ENCODE peak calls at places on chromosomes 11 and 22, in eight cellular contexts. One of them, this sample, is unnamed.

GRCh38 chr11:65419773-65420481 is 2.7 kb upstream of the NEAT1 start:
- DNase-seq in choroid plexus epithelial cell: peak
- DNase-seq in AG04450: no peak
- DNase-seq in activated CD4-positive, alpha-beta T cell treated with anti-CD3 and anti-CD28 coated beads, Interleukin-2, amount 50 U/mL, for 1 hour: peak
- DNase-seq in GM04504: peak
- DNase-seq in NCI-H2081 treated with DMSO at 0.1 percent for 48 hours: no peak
- DNase-seq in progenitor cell of endocrine pancreas: no peak
- DNase-seq in GM04503: peak
- DNase-seq in this sample: peak

GRCh38 chr22:50085211-50085999 is at the start of gene MLC1:
- DNase-seq in choroid plexus epithelial cell: no peak
- DNase-seq in AG04450: no peak
- DNase-seq in activated CD4-positive, alpha-beta T cell treated with anti-CD3 and anti-CD28 coated beads, Interleukin-2, amount 50 U/mL, for 1 hour: no peak
- DNase-seq in GM04504: no peak
- DNase-seq in NCI-H2081 treated with DMSO at 0.1 percent for 48 hours: no peak
- DNase-seq in progenitor cell of endocrine pancreas: no peak
- DNase-seq in GM04503: no peak
- DNase-seq in this sample: no peak

GRCh38 chr11:66328036-66328306 is 8.3 kb downstream of the RIN1 start:
- DNase-seq in choroid plexus epithelial cell: no peak
- DNase-seq in AG04450: no peak
- DNase-seq in activated CD4-positive, alpha-beta T cell treated with anti-CD3 and anti-CD28 coated beads, Interleukin-2, amount 50 U/mL, for 1 hour: no peak
- DNase-seq in GM04504: no peak
- DNase-seq in NCI-H2081 treated with DMSO at 0.1 percent for 48 hours: no peak
- DNase-seq in progenitor cell of endocrine pancreas: no peak
- DNase-seq in GM04503: no peak
- DNase-seq in this sample: no peak

GRCh38 chr22:46618104-46618647 is 2.0 kb upstream of the GRAMD4 start:
- DNase-seq in choroid plexus epithelial cell: no peak
- DNase-seq in AG04450: no peak
- DNase-seq in activated CD4-positive, alpha-beta T cell treated with anti-CD3 and anti-CD28 coated beads, Interleukin-2, amount 50 U/mL, for 1 hour: no peak
- DNase-seq in GM04504: no peak
- DNase-seq in NCI-H2081 treated with DMSO at 0.1 percent for 48 hours: no peak
- DNase-seq in progenitor cell of endocrine pancreas: no peak
- DNase-seq in GM04503: no peak
- DNase-seq in this sample: no peak

GRCh38 chr22:35330258-35330861 is 30.7 kb downstream of the TOM1 start:
- DNase-seq in choroid plexus epithelial cell: peak
- DNase-seq in AG04450: peak
- DNase-seq in activated CD4-positive, alpha-beta T cell treated with anti-CD3 and anti-CD28 coated beads, Interleukin-2, amount 50 U/mL, for 1 hour: peak
- DNase-seq in GM04504: peak
- DNase-seq in NCI-H2081 treated with DMSO at 0.1 percent for 48 hours: no peak
- DNase-seq in progenitor cell of endocrine pancreas: no peak
- DNase-seq in GM04503: peak
- DNase-seq in this sample: no peak

GRCh38 chr22:20181194-20181931 is 30.5 kb upstream of the CCDC188 start:
- DNase-seq in choroid plexus epithelial cell: no peak
- DNase-seq in AG04450: no peak
- DNase-seq in activated CD4-positive, alpha-beta T cell treated with anti-CD3 and anti-CD28 coated beads, Interleukin-2, amount 50 U/mL, for 1 hour: no peak
- DNase-seq in GM04504: no peak
- DNase-seq in NCI-H2081 treated with DMSO at 0.1 percent for 48 hours: no peak
- DNase-seq in progenitor cell of endocrine pancreas: no peak
- DNase-seq in GM04503: no peak
- DNase-seq in this sample: no peak

GRCh38 chr11:83306385-83307080 is 20.4 kb upstream of the CCDC90B start:
- DNase-seq in choroid plexus epithelial cell: no peak
- DNase-seq in AG04450: no peak
- DNase-seq in activated CD4-positive, alpha-beta T cell treated with anti-CD3 and anti-CD28 coated beads, Interleukin-2, amount 50 U/mL, for 1 hour: no peak
- DNase-seq in GM04504: no peak
- DNase-seq in NCI-H2081 treated with DMSO at 0.1 percent for 48 hours: no peak
- DNase-seq in progenitor cell of endocrine pancreas: no peak
- DNase-seq in GM04503: no peak
- DNase-seq in this sample: no peak

GRCh38 chr11:109644158-109644557 is 222.2 kb downstream of the C11orf87 start:
- DNase-seq in choroid plexus epithelial cell: peak
- DNase-seq in AG04450: no peak
- DNase-seq in activated CD4-positive, alpha-beta T cell treated with anti-CD3 and anti-CD28 coated beads, Interleukin-2, amount 50 U/mL, for 1 hour: no peak
- DNase-seq in GM04504: peak
- DNase-seq in NCI-H2081 treated with DMSO at 0.1 percent for 48 hours: peak
- DNase-seq in progenitor cell of endocrine pancreas: no peak
- DNase-seq in GM04503: no peak
- DNase-seq in this sample: peak

GRCh38 chr22:50175191-50175461 is 4.6 kb downstream of the PANX2 start:
- DNase-seq in choroid plexus epithelial cell: no peak
- DNase-seq in AG04450: no peak
- DNase-seq in activated CD4-positive, alpha-beta T cell treated with anti-CD3 and anti-CD28 coated beads, Interleukin-2, amount 50 U/mL, for 1 hour: no peak
- DNase-seq in GM04504: no peak
- DNase-seq in NCI-H2081 treated with DMSO at 0.1 percent for 48 hours: no peak
- DNase-seq in progenitor cell of endocrine pancreas: no peak
- DNase-seq in GM04503: no peak
- DNase-seq in this sample: no peak

GRCh38 chr22:30457964-30458363 is 13.9 kb downstream of the SEC14L3 start:
- DNase-seq in choroid plexus epithelial cell: no peak
- DNase-seq in AG04450: no peak
- DNase-seq in activated CD4-positive, alpha-beta T cell treated with anti-CD3 and anti-CD28 coated beads, Interleukin-2, amount 50 U/mL, for 1 hour: no peak
- DNase-seq in GM04504: no peak
- DNase-seq in NCI-H2081 treated with DMSO at 0.1 percent for 48 hours: no peak
- DNase-seq in progenitor cell of endocrine pancreas: no peak
- DNase-seq in GM04503: no peak
- DNase-seq in this sample: no peak

GRCh38 chr11:108788565-108789199 is 123.8 kb downstream of the DDX10 start:
- DNase-seq in choroid plexus epithelial cell: peak
- DNase-seq in AG04450: no peak
- DNase-seq in activated CD4-positive, alpha-beta T cell treated with anti-CD3 and anti-CD28 coated beads, Interleukin-2, amount 50 U/mL, for 1 hour: no peak
- DNase-seq in GM04504: peak
- DNase-seq in NCI-H2081 treated with DMSO at 0.1 percent for 48 hours: no peak
- DNase-seq in progenitor cell of endocrine pancreas: no peak
- DNase-seq in GM04503: peak
- DNase-seq in this sample: no peak

GRCh38 chr11:45093761-45094455 is 52.5 kb upstream of the PRDM11 start:
- DNase-seq in choroid plexus epithelial cell: no peak
- DNase-seq in AG04450: no peak
- DNase-seq in activated CD4-positive, alpha-beta T cell treated with anti-CD3 and anti-CD28 coated beads, Interleukin-2, amount 50 U/mL, for 1 hour: no peak
- DNase-seq in GM04504: no peak
- DNase-seq in NCI-H2081 treated with DMSO at 0.1 percent for 48 hours: no peak
- DNase-seq in progenitor cell of endocrine pancreas: no peak
- DNase-seq in GM04503: no peak
- DNase-seq in this sample: no peak

GRCh38 chr22:42645341-42645937 is 3.8 kb downstream of the CYB5R3 start:
- DNase-seq in choroid plexus epithelial cell: no peak
- DNase-seq in AG04450: no peak
- DNase-seq in activated CD4-positive, alpha-beta T cell treated with anti-CD3 and anti-CD28 coated beads, Interleukin-2, amount 50 U/mL, for 1 hour: no peak
- DNase-seq in GM04504: no peak
- DNase-seq in NCI-H2081 treated with DMSO at 0.1 percent for 48 hours: no peak
- DNase-seq in progenitor cell of endocrine pancreas: no peak
- DNase-seq in GM04503: no peak
- DNase-seq in this sample: no peak

GRCh38 chr11:2772544-2773031 is 72.8 kb upstream of the KCNQ1OT1 start:
- DNase-seq in choroid plexus epithelial cell: peak
- DNase-seq in AG04450: peak
- DNase-seq in activated CD4-positive, alpha-beta T cell treated with anti-CD3 and anti-CD28 coated beads, Interleukin-2, amount 50 U/mL, for 1 hour: no peak
- DNase-seq in GM04504: peak
- DNase-seq in NCI-H2081 treated with DMSO at 0.1 percent for 48 hours: no peak
- DNase-seq in progenitor cell of endocrine pancreas: no peak
- DNase-seq in GM04503: no peak
- DNase-seq in this sample: no peak

GRCh38 chr11:64888761-64889511 is 10.5 kb upstream of the EHD1 start:
- DNase-seq in choroid plexus epithelial cell: no peak
- DNase-seq in AG04450: no peak
- DNase-seq in activated CD4-positive, alpha-beta T cell treated with anti-CD3 and anti-CD28 coated beads, Interleukin-2, amount 50 U/mL, for 1 hour: no peak
- DNase-seq in GM04504: no peak
- DNase-seq in NCI-H2081 treated with DMSO at 0.1 percent for 48 hours: no peak
- DNase-seq in progenitor cell of endocrine pancreas: no peak
- DNase-seq in GM04503: no peak
- DNase-seq in this sample: no peak

GRCh38 chr11:19874241-19874640 is 161.6 kb downstream of the NAV2 start:
- DNase-seq in choroid plexus epithelial cell: peak
- DNase-seq in AG04450: no peak
- DNase-seq in activated CD4-positive, alpha-beta T cell treated with anti-CD3 and anti-CD28 coated beads, Interleukin-2, amount 50 U/mL, for 1 hour: no peak
- DNase-seq in GM04504: no peak
- DNase-seq in NCI-H2081 treated with DMSO at 0.1 percent for 48 hours: no peak
- DNase-seq in progenitor cell of endocrine pancreas: no peak
- DNase-seq in GM04503: no peak
- DNase-seq in this sample: no peak

GRCh38 chr11:76567261-76567660 is 103.3 kb downstream of the LRRC32 start:
- DNase-seq in choroid plexus epithelial cell: no peak
- DNase-seq in AG04450: no peak
- DNase-seq in activated CD4-positive, alpha-beta T cell treated with anti-CD3 and anti-CD28 coated beads, Interleukin-2, amount 50 U/mL, for 1 hour: no peak
- DNase-seq in GM04504: no peak
- DNase-seq in NCI-H2081 treated with DMSO at 0.1 percent for 48 hours: no peak
- DNase-seq in progenitor cell of endocrine pancreas: no peak
- DNase-seq in GM04503: no peak
- DNase-seq in this sample: no peak

GRCh38 chr11:8814209-8814922 is 96.6 kb upstream of the AKIP1 start:
- DNase-seq in choroid plexus epithelial cell: no peak
- DNase-seq in AG04450: no peak
- DNase-seq in activated CD4-positive, alpha-beta T cell treated with anti-CD3 and anti-CD28 coated beads, Interleukin-2, amount 50 U/mL, for 1 hour: no peak
- DNase-seq in GM04504: no peak
- DNase-seq in NCI-H2081 treated with DMSO at 0.1 percent for 48 hours: no peak
- DNase-seq in progenitor cell of endocrine pancreas: no peak
- DNase-seq in GM04503: no peak
- DNase-seq in this sample: no peak

GRCh38 chr11:75400110-75400865 is 970 bp downstream of the RPS3 start:
- DNase-seq in choroid plexus epithelial cell: peak
- DNase-seq in AG04450: no peak
- DNase-seq in activated CD4-positive, alpha-beta T cell treated with anti-CD3 and anti-CD28 coated beads, Interleukin-2, amount 50 U/mL, for 1 hour: no peak
- DNase-seq in GM04504: no peak
- DNase-seq in NCI-H2081 treated with DMSO at 0.1 percent for 48 hours: no peak
- DNase-seq in progenitor cell of endocrine pancreas: no peak
- DNase-seq in GM04503: no peak
- DNase-seq in this sample: no peak

GRCh38 chr11:64341851-64342791 is 2.1 kb downstream of the CCDC88B start:
- DNase-seq in choroid plexus epithelial cell: peak
- DNase-seq in AG04450: peak
- DNase-seq in activated CD4-positive, alpha-beta T cell treated with anti-CD3 and anti-CD28 coated beads, Interleukin-2, amount 50 U/mL, for 1 hour: peak
- DNase-seq in GM04504: peak
- DNase-seq in NCI-H2081 treated with DMSO at 0.1 percent for 48 hours: no peak
- DNase-seq in progenitor cell of endocrine pancreas: peak
- DNase-seq in GM04503: peak
- DNase-seq in this sample: peak